ENCODE peak calls at places on chromosomes 1 and 21, in ten cellular contexts. I, M, Q, K, Y, N, H, R, D and C are unnamed samples. For H3K4me1, the result is how much of the 10 kb centered on the place peaks cover.

GRCh38 chr1:183840140-183840539 is 35.2 kb downstream of the RGL1 start:
- DNase-seq in I (no peak), M (no peak), Q (no peak), K (no peak), Y (no peak), N (peak), H (no peak), R (no peak), D (no peak), C (no peak)

GRCh38 chr1:161258439-161259386 is at the start of gene PCP4L1:
- DNase-seq in I (peak), M (peak), Q (no peak), K (peak), Y (peak), N (peak), H (peak), R (peak), D (no peak), C (no peak)

GRCh38 chr1:183270541-183271141 is 84.6 kb downstream of the LAMC2 start:
- DNase-seq in I (peak), M (no peak), Q (no peak), K (peak), Y (no peak), N (peak), H (no peak), R (no peak), D (no peak), C (no peak)

GRCh38 chr1:34547043-34547674 is 207.7 kb upstream of the GJB5 start:
- DNase-seq in I (no peak), M (no peak), Q (no peak), K (peak), Y (no peak), N (peak), H (no peak), R (no peak), D (no peak), C (peak)

GRCh38 chr1:17538428-17539130 is 919 bp upstream of the ARHGEF10L start:
- DNase-seq in I (no peak), M (peak), Q (no peak), K (peak), Y (peak), N (peak), H (peak), R (no peak), D (peak), C (no peak)

GRCh38 chr1:217214551-217214950 is 416.3 kb downstream of the GPATCH2 start:
- DNase-seq in I (no peak), M (no peak), Q (no peak), K (no peak), Y (no peak), N (no peak), H (no peak), R (no peak), D (no peak), C (no peak)

GRCh38 chr21:38861989-38862683 is 56.4 kb downstream of the ETS2 start:
- DNase-seq in I (no peak), M (no peak), Q (no peak), K (no peak), Y (no peak), N (no peak), H (no peak), R (no peak), D (no peak), C (no peak)

GRCh38 chr1:108532730-108533129 is 27.2 kb upstream of the EEIG2 start:
- DNase-seq in I (no peak), M (no peak), Q (no peak), K (no peak), Y (no peak), N (no peak), H (peak), R (no peak), D (no peak), C (no peak)

GRCh38 chr1:231507476-231508355 is 20.8 kb upstream of the TSNAX start:
- DNase-seq in I (no peak), M (no peak), Q (no peak), K (no peak), Y (no peak), N (no peak), H (no peak), R (no peak), D (no peak), C (no peak)

GRCh38 chr1:175889044-175889443 is 145.6 kb upstream of the TNR start:
- DNase-seq in I (no peak), M (no peak), Q (no peak), K (no peak), Y (no peak), N (peak), H (no peak), R (no peak), D (no peak), C (no peak)

GRCh38 chr1:36125129-36125991 is at the start of gene COL8A2:
- DNase-seq in I (no peak), M (peak), Q (no peak), K (peak), Y (no peak), N (peak), H (no peak), R (peak), D (peak), C (no peak)

GRCh38 chr1:165068716-165069115 is 287.8 kb downstream of the LMX1A start:
- DNase-seq in I (no peak), M (no peak), Q (no peak), K (no peak), Y (peak), N (peak), H (no peak), R (no peak), D (no peak), C (no peak)

GRCh38 chr1:148315081-148315811 is 163.2 kb upstream of the NBPF11 start:
- DNase-seq in I (no peak), M (no peak), Q (no peak), K (no peak), Y (no peak), N (peak), H (no peak), R (no peak), D (no peak), C (peak)

GRCh38 chr1:117120774-117121588 is 568 bp downstream of the TRIM45 start:
- DNase-seq in I (no peak), M (no peak), Q (no peak), K (peak), Y (peak), N (peak), H (no peak), R (no peak), D (no peak), C (no peak)

GRCh38 chr21:44267655-44268142 is 6.0 kb upstream of the DNMT3L start:
- DNase-seq in I (no peak), M (peak), Q (peak), K (no peak), Y (no peak), N (no peak), H (no peak), R (peak), D (no peak), C (no peak)

GRCh38 chr1:155016231-155016831 is 13.7 kb downstream of the ZBTB7B start:
- DNase-seq in I (no peak), M (no peak), Q (no peak), K (no peak), Y (peak), N (no peak), H (no peak), R (peak), D (no peak), C (no peak)

GRCh38 chr1:240190881-240191385 is 99.2 kb downstream of the FMN2 start:
- DNase-seq in I (no peak), M (no peak), Q (peak), K (peak), Y (no peak), N (peak), H (no peak), R (peak), D (no peak), C (no peak)

GRCh38 chr21:17388226-17388625 is 124.6 kb upstream of the CXADR start:
- DNase-seq in I (no peak), M (no peak), Q (no peak), K (no peak), Y (no peak), N (no peak), H (no peak), R (no peak), D (no peak), C (no peak)

GRCh38 chr1:9062846-9063245 is 6.6 kb downstream of the SLC2A5 start:
- DNase-seq in I (no peak), M (no peak), Q (no peak), K (no peak), Y (no peak), N (no peak), H (no peak), R (no peak), D (no peak), C (no peak)

GRCh38 chr1:192966073-192966472 is 93.1 kb downstream of the UCHL5 start:
- DNase-seq in I (no peak), M (no peak), Q (no peak), K (no peak), Y (no peak), N (no peak), H (no peak), R (no peak), D (no peak), C (no peak)

GRCh38 chr21:43861716-43862115 is 3.3 kb upstream of the AGPAT3 start:
- DNase-seq in I (no peak), M (peak), Q (no peak), K (no peak), Y (no peak), N (no peak), H (no peak), R (no peak), D (no peak), C (no peak)

GRCh38 chr1:168097921-168098528 is 38.7 kb downstream of the GPR161 start:
- DNase-seq in I (no peak), M (no peak), Q (no peak), K (no peak), Y (no peak), N (no peak), H (no peak), R (no peak), D (no peak), C (no peak)

GRCh38 chr1:109356959-109357358 is 40.8 kb downstream of the SORT1 start:
- DNase-seq in I (no peak), M (no peak), Q (no peak), K (no peak), Y (no peak), N (no peak), H (no peak), R (no peak), D (no peak), C (no peak)

GRCh38 chr1:36913523-36914060 is 120.7 kb downstream of the GRIK3 start:
- DNase-seq in I (no peak), M (no peak), Q (no peak), K (no peak), Y (no peak), N (no peak), H (peak), R (no peak), D (peak), C (peak)

GRCh38 chr1:56094168-56094567 is 485.2 kb downstream of the PLPP3 start:
- DNase-seq in I (no peak), M (no peak), Q (no peak), K (peak), Y (no peak), N (peak), H (no peak), R (no peak), D (no peak), C (no peak)

GRCh38 chr1:196425513-196425912 is 182.7 kb downstream of the KCNT2 start:
- DNase-seq in I (no peak), M (no peak), Q (no peak), K (no peak), Y (no peak), N (peak), H (no peak), R (no peak), D (no peak), C (no peak)

GRCh38 chr1:204363335-204364114 is 3.8 kb upstream of the PLEKHA6 start:
- DNase-seq in I (peak), M (peak), Q (peak), K (peak), Y (peak), N (peak), H (peak), R (peak), D (peak), C (no peak)

GRCh38 chr1:58318157-58318665 is 228.3 kb downstream of the OMA1 start:
- DNase-seq in I (no peak), M (no peak), Q (no peak), K (no peak), Y (no peak), N (peak), H (no peak), R (no peak), D (no peak), C (no peak)

GRCh38 chr21:26432410-26432809 is 140.7 kb downstream of the CYYR1 start:
- DNase-seq in I (no peak), M (no peak), Q (no peak), K (no peak), Y (no peak), N (no peak), H (no peak), R (no peak), D (no peak), C (peak)

GRCh38 chr21:46024983-46025860 is 43.7 kb downstream of the COL6A1 start:
- DNase-seq in I (no peak), M (no peak), Q (no peak), K (no peak), Y (no peak), N (peak), H (no peak), R (no peak), D (no peak), C (no peak)

GRCh38 chr21:43613755-43614638 is 45.3 kb downstream of the HSF2BP start:
- DNase-seq in I (no peak), M (no peak), Q (no peak), K (no peak), Y (no peak), N (no peak), H (no peak), R (no peak), D (no peak), C (no peak)

GRCh38 chr1:183289104-183289503 is 103.0 kb downstream of the LAMC2 start:
- DNase-seq in I (peak), M (no peak), Q (no peak), K (no peak), Y (no peak), N (no peak), H (no peak), R (no peak), D (no peak), C (no peak)

GRCh38 chr1:202162418-202163280 is 2.2 kb upstream of the PTPN7 start:
- DNase-seq in I (no peak), M (no peak), Q (no peak), K (no peak), Y (no peak), N (no peak), H (no peak), R (no peak), D (no peak), C (no peak)

GRCh38 chr1:240337795-240338194 is 246.1 kb downstream of the FMN2 start:
- DNase-seq in I (no peak), M (no peak), Q (peak), K (peak), Y (no peak), N (peak), H (no peak), R (no peak), D (no peak), C (no peak)

GRCh38 chr21:45948576-45949141 is 32.9 kb upstream of the COL6A1 start:
- DNase-seq in I (no peak), M (peak), Q (no peak), K (no peak), Y (no peak), N (no peak), H (no peak), R (no peak), D (no peak), C (no peak)

GRCh38 chr1:66295821-66296220 is 238.1 kb upstream of the SGIP1 start:
- DNase-seq in I (no peak), M (no peak), Q (no peak), K (no peak), Y (no peak), N (no peak), H (no peak), R (no peak), D (no peak), C (no peak)
- H3K4me1 ChIP-seq in I (under half), M (under half), Q (under half), K (under half), Y (under half), N (under half), H (under half), R (under half), D (under half), C (under half)

GRCh38 chr1:39153684-39154083 is 50.8 kb upstream of the MACF1 start:
- DNase-seq in I (no peak), M (no peak), Q (no peak), K (no peak), Y (no peak), N (no peak), H (no peak), R (no peak), D (no peak), C (no peak)
- H3K27ac ChIP-seq in I (no peak), M (no peak), Q (no peak), K (peak), Y (no peak), N (no peak), H (no peak), R (peak), D (peak), C (peak)

GRCh38 chr21:29649370-29649963 is 290.3 kb downstream of the GRIK1 start:
- DNase-seq in I (no peak), M (no peak), Q (no peak), K (no peak), Y (no peak), N (no peak), H (no peak), R (no peak), D (no peak), C (no peak)
- H3K4me1 ChIP-seq in I (under half), M (under half), Q (under half), K (under half), Y (under half), N (under half), H (under half), R (under half), D (under half), C (under half)

GRCh38 chr1:236083650-236084385 is 18.9 kb upstream of the NID1 start:
- DNase-seq in I (no peak), M (no peak), Q (no peak), K (no peak), Y (no peak), N (peak), H (no peak), R (no peak), D (no peak), C (no peak)
- H3K27ac ChIP-seq in I (no peak), M (no peak), Q (no peak), K (no peak), Y (no peak), N (no peak), H (peak), R (no peak), D (no peak), C (no peak)

GRCh38 chr21:33938381-33938780 is 22.8 kb upstream of the ATP5PO start:
- DNase-seq in I (no peak), M (no peak), Q (no peak), K (no peak), Y (no peak), N (no peak), H (no peak), R (no peak), D (no peak), C (no peak)

GRCh38 chr21:33940846-33941245 is 25.2 kb upstream of the ATP5PO start:
- DNase-seq in I (no peak), M (no peak), Q (no peak), K (no peak), Y (no peak), N (no peak), H (no peak), R (no peak), D (no peak), C (no peak)

GRCh38 chr21:33937931-33938339 is 22.3 kb upstream of the ATP5PO start:
- DNase-seq in I (no peak), M (no peak), Q (no peak), K (no peak), Y (no peak), N (no peak), H (no peak), R (no peak), D (no peak), C (no peak)

GRCh38 chr21:33939224-33939623 is 23.6 kb upstream of the ATP5PO start:
- DNase-seq in I (no peak), M (no peak), Q (no peak), K (no peak), Y (no peak), N (no peak), H (no peak), R (no peak), D (no peak), C (no peak)

GRCh38 chr21:33940164-33940563 is 24.6 kb upstream of the ATP5PO start:
- DNase-seq in I (no peak), M (no peak), Q (no peak), K (no peak), Y (no peak), N (peak), H (no peak), R (no peak), D (no peak), C (no peak)
- H3K4me1 ChIP-seq in I (under half), M (under half), Q (under half), K (under half), Y (under half), N (under half), H (under half), R (under half), D (under half), C (under half)

GRCh38 chr1:220809704-220810103 is 23.0 kb downstream of the MTARC1 start:
- DNase-seq in I (no peak), M (no peak), Q (no peak), K (no peak), Y (no peak), N (no peak), H (no peak), R (no peak), D (no peak), C (no peak)

GRCh38 chr1:220810179-220810653 is 23.5 kb downstream of the MTARC1 start:
- DNase-seq in I (peak), M (peak), Q (peak), K (peak), Y (peak), N (peak), H (peak), R (peak), D (peak), C (no peak)

GRCh38 chr1:220807726-220808125 is 21.0 kb downstream of the MTARC1 start:
- DNase-seq in I (no peak), M (no peak), Q (no peak), K (no peak), Y (no peak), N (no peak), H (no peak), R (no peak), D (no peak), C (no peak)

GRCh38 chr1:220808501-220809186 is 21.9 kb downstream of the MTARC1 start:
- DNase-seq in I (no peak), M (no peak), Q (no peak), K (no peak), Y (no peak), N (no peak), H (no peak), R (no peak), D (no peak), C (no peak)

DNA sequence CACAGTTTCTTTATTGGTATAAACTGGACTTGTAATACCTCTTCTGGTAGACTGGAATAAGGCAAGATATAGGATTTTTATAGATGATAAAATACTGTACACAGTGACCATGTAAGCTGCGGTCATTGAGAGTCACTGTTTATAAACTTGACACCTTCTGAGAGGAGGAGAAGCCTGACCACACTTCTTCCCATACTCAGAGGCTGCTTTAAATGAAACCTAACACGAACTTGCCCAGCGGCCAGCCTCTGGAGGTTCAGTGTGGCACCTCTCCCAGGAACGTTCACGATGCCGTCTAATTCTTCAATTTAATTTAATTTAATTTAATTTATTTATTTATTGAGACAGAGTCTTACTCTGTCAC is 22.5 kb downstream of the MTARC1 start:
- DNase-seq in I (no peak), M (no peak), Q (no peak), K (no peak), Y (no peak), N (no peak), H (no peak), R (no peak), D (no peak), C (no peak)
- H3K27ac ChIP-seq in I (no peak), M (no peak), Q (peak), K (no peak), Y (no peak), N (no peak), H (no peak), R (peak), D (no peak), C (no peak)

DNA sequence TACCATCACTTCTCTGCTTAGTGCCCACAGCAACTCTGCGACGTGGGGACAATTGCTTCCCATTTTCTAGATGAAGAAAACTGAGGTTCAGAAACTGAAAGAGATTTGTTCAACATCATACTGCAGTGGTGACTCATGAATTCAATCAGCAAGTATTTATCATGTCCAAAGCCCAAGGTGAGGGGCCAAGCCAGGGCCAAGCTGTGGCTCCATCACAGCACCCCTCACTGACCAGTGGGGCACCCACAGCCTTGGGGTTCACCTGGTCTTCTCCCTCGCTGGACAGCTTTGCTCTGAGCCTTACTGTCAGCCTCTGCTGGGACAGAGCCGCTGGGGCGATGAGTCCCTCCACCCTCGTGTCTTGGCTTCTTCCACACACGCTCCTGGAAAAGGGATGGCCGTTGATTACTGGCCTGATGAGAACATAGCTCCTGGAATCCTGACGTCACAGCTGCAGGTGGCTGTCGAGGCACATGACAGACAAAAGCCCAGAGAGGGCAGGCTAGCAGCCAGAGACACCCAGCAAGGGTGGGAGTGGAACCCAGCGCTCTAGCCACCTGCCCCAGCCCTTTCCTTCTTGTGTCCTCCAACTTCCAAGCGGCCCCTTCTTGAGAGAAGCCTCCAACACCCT is 6.2 kb downstream of the EDN2 start:
- DNase-seq in I (no peak), M (no peak), Q (no peak), K (no peak), Y (no peak), N (peak), H (no peak), R (no peak), D (no peak), C (no peak)
- H3K4me1 ChIP-seq in I (half or more), M (half or more), Q (half or more), K (half or more), Y (under half), N (under half), H (under half), R (half or more), D (half or more), C (half or more)

GRCh38 chr1:88180449-88181108 is 503.5 kb upstream of the PKN2 start:
- DNase-seq in I (peak), M (peak), Q (peak), K (peak), Y (peak), N (peak), H (peak), R (peak), D (peak), C (no peak)
- H3K27ac ChIP-seq in I (no peak), M (no peak), Q (no peak), K (no peak), Y (no peak), N (no peak), H (no peak), R (no peak), D (no peak), C (no peak)